ENCODE peak calls at places on chromosomes 7 and 10, in six cellular contexts. B, E, T, K, I and C are unnamed samples.

GRCh38 chr10:15321431-15322321 is 49.4 kb downstream of the FAM171A1 start:
- DNase-seq in K (no peak), E (no peak), I (no peak), B (no peak), T (no peak), C (no peak)

GRCh38 chr10:24721254-24722106 is 2.2 kb downstream of the ARHGAP21 start:
- DNase-seq in B (no peak), E (no peak), T (no peak), I (peak; percentile 27), K (no peak), C (no peak)

GRCh38 chr7:136256491-136256890 is 279.3 kb upstream of the MTPN start:
- DNase-seq in E (no peak), K (no peak), B (no peak), T (no peak), I (no peak), C (no peak)

GRCh38 chr10:31103096-31103495 is 71.4 kb upstream of the ZNF438 start:
- DNase-seq in B (no peak), K (no peak), I (no peak), T (no peak), E (no peak), C (no peak)

GRCh38 chr7:21579341-21580072 is 36.7 kb downstream of the DNAH11 start:
- DNase-seq in B (no peak), K (no peak), T (no peak), E (no peak), I (peak; percentile 9), C (no peak)

GRCh38 chr10:35379226-35380137 is 43.2 kb downstream of the CCNY start:
- DNase-seq in I (no peak), E (no peak), B (peak; percentile 12), T (peak; percentile 52), K (no peak), C (peak; percentile 65)

GRCh38 chr10:24820616-24821015 is 96.9 kb upstream of the ARHGAP21 start:
- DNase-seq in T (no peak), I (no peak), B (no peak), E (no peak), K (no peak), C (no peak)

GRCh38 chr10:86653987-86654386 is 360 bp upstream of the OPN4 start:
- DNase-seq in T (no peak), B (no peak), E (no peak), K (no peak), I (no peak), C (no peak)

GRCh38 chr10:126634915-126635314 is 35.6 kb downstream of the C10orf90 start:
- DNase-seq in T (no peak), I (no peak), B (no peak), K (no peak), E (no peak), C (no peak)

GRCh38 chr10:71999360-72000072 is 35.3 kb downstream of the CHST3 start:
- DNase-seq in K (no peak), B (no peak), E (no peak), I (no peak), T (no peak), C (no peak)

GRCh38 chr7:128160296-128160695 is 80.8 kb upstream of the LEP start:
- DNase-seq in T (no peak), B (no peak), I (no peak), E (no peak), K (no peak), C (no peak)

GRCh38 chr7:120190566-120190965 is 82.4 kb upstream of the KCND2 start:
- DNase-seq in B (no peak), K (peak; percentile 27), E (no peak), I (no peak), T (no peak), C (no peak)

GRCh38 chr10:60140681-60141632 is 234.6 kb upstream of the CCDC6 start:
- DNase-seq in B (no peak), T (no peak), I (peak; percentile 67), K (peak; percentile 77), E (peak; percentile 89), C (no peak)

GRCh38 chr7:82235710-82236109 is 207.9 kb downstream of the CACNA2D1 start:
- DNase-seq in I (no peak), T (no peak), K (no peak), B (no peak), E (no peak), C (no peak)

GRCh38 chr7:70641882-70642281 is 490.1 kb upstream of the GALNT17 start:
- DNase-seq in I (no peak), K (no peak), T (no peak), B (no peak), E (no peak), C (no peak)

GRCh38 chr7:98702021-98702420 is 84.9 kb downstream of the NPTX2 start:
- DNase-seq in K (no peak), T (no peak), I (no peak), E (no peak), B (no peak), C (no peak)

GRCh38 chr10:77686096-77686495 is 48.5 kb upstream of the KCNMA1 start:
- DNase-seq in T (no peak), B (no peak), I (no peak), K (no peak), E (no peak), C (no peak)